ENCODE peak calls at places on chromosomes 12 and 14, in ten cellular contexts. Y is HTR-8/SVneo, E is GM12891, F is retina, J is amniotic epithelial cell, M is fibroblast of the aortic adventitia, C is activated T-cell treated with anti-CD3 and anti-CD28 coated beads for 48 hours, P is Right ventricle myocardium inferior, R is fibroblast of lung, B is Karpas-422. U is an unnamed sample.

GRCh38 chr14:22390824-22391461 is 198.1 kb downstream of the DAD1 start:
- DNase-seq in Y (no peak), E (no peak), F (no peak), J (no peak), M (no peak), C (no peak), P (no peak), R (no peak), B (no peak), U (no peak)

GRCh38 chr12:89927226-89927698 is 218.6 kb upstream of the ATP2B1 start:
- DNase-seq in Y (no peak), E (peak), F (no peak), J (no peak), M (no peak), C (no peak), P (no peak), R (no peak), B (peak), U (no peak)

GRCh38 chr14:53399057-53399456 is 245.9 kb upstream of the DDHD1 start:
- DNase-seq in Y (peak), E (no peak), F (no peak), J (peak), M (peak), C (no peak), P (no peak), R (peak), B (no peak), U (no peak)

GRCh38 chr12:115079760-115080159 is 395.8 kb upstream of the TBX3 start:
- DNase-seq in Y (no peak), E (no peak), F (no peak), J (peak), M (no peak), C (no peak), P (no peak), R (peak), B (no peak), U (no peak)

GRCh38 chr12:128789356-128789929 is 34.3 kb downstream of the SLC15A4 start:
- DNase-seq in Y (no peak), E (no peak), F (no peak), J (no peak), M (no peak), C (no peak), P (no peak), R (no peak), B (peak), U (no peak)

GRCh38 chr14:68109132-68109531 is 289.6 kb downstream of the RAD51B start:
- DNase-seq in Y (no peak), E (no peak), F (no peak), J (peak), M (peak), C (no peak), P (no peak), R (peak), B (no peak), U (no peak)

GRCh38 chr12:29164477-29165163 is 15.5 kb downstream of the FAR2 start:
- DNase-seq in Y (peak), E (peak), F (no peak), J (peak), M (peak), C (no peak), P (no peak), R (peak), B (no peak), U (no peak)

GRCh38 chr14:64628940-64629403 is 75.3 kb upstream of the PLEKHG3 start:
- DNase-seq in Y (peak), E (no peak), F (no peak), J (peak), M (peak), C (no peak), P (no peak), R (peak), B (no peak), U (no peak)

GRCh38 chr12:62876938-62877548 is 57.9 kb downstream of the PPM1H start:
- DNase-seq in Y (no peak), E (no peak), F (no peak), J (no peak), M (peak), C (no peak), P (no peak), R (no peak), B (no peak), U (no peak)

GRCh38 chr14:67240168-67240932 is 885 bp upstream of the PALS1 start:
- DNase-seq in Y (peak), E (no peak), F (no peak), J (no peak), M (no peak), C (peak), P (peak), R (no peak), B (peak), U (peak)

U was measured in NCI-H345.